ENCODE peak calls at places on chromosome 15, in seven cellular contexts. U, S, Q, E, O, P and X are unnamed samples.

GRCh38 chr15:63509933-63510547 is 5.6 kb downstream of the USP3 start:
- DNase-seq in U (no peak), S (no peak), Q (no peak), E (no peak), O (no peak), P (peak), X (no peak)

GRCh38 chr15:23690450-23690852 is 3.3 kb upstream of the NDN start:
- DNase-seq in U (peak), S (no peak), Q (no peak), E (peak), O (peak), P (peak), X (peak)

GRCh38 chr15:74889390-74889881 is 406 bp upstream of the MPI start:
- DNase-seq in U (peak), S (peak), Q (no peak), E (no peak), O (peak), P (peak), X (no peak)

GRCh38 chr15:98765610-98766009 is 117.3 kb downstream of the IGF1R start:
- DNase-seq in U (no peak), S (no peak), Q (no peak), E (no peak), O (no peak), P (no peak), X (no peak)

GRCh38 chr15:90344632-90345031 is 7.5 kb upstream of the ZNF774 start:
- DNase-seq in U (no peak), S (no peak), Q (no peak), E (no peak), O (no peak), P (no peak), X (no peak)

GRCh38 chr15:76863693-76864092 is 41.4 kb downstream of the SCAPER start:
- DNase-seq in U (no peak), S (no peak), Q (no peak), E (no peak), O (no peak), P (no peak), X (no peak)

GRCh38 chr15:101228313-101228712 is 23.5 kb downstream of the CHSY1 start:
- DNase-seq in U (no peak), S (no peak), Q (no peak), E (no peak), O (no peak), P (no peak), X (no peak)

GRCh38 chr15:101010781-101011180 is 91.6 kb downstream of the LRRK1 start:
- DNase-seq in U (no peak), S (no peak), Q (no peak), E (no peak), O (no peak), P (no peak), X (no peak)

GRCh38 chr15:31483053-31483923 is 156.7 kb downstream of the KLF13 start:
- DNase-seq in U (no peak), S (no peak), Q (no peak), E (peak), O (no peak), P (no peak), X (no peak)

GRCh38 chr15:63288342-63288741 is 10.9 kb downstream of the APH1B start:
- DNase-seq in U (no peak), S (no peak), Q (no peak), E (no peak), O (no peak), P (no peak), X (no peak)

GRCh38 chr15:22942306-22942855 is 37.8 kb downstream of the CYFIP1 start:
- DNase-seq in U (no peak), S (no peak), Q (no peak), E (no peak), O (no peak), P (no peak), X (no peak)

GRCh38 chr15:68352401-68353062 is 75.0 kb downstream of the FEM1B start:
- DNase-seq in U (peak), S (no peak), Q (no peak), E (peak), O (peak), P (peak), X (peak)

GRCh38 chr15:63999177-63999576 is 47.1 kb downstream of the DAPK2 start:
- DNase-seq in U (no peak), S (no peak), Q (no peak), E (peak), O (no peak), P (peak), X (no peak)

GRCh38 chr15:67969892-67970291 is 84.2 kb upstream of the PIAS1 start:
- DNase-seq in U (no peak), S (no peak), Q (no peak), E (no peak), O (no peak), P (no peak), X (no peak)

GRCh38 chr15:23472678-23473077 is 25.6 kb upstream of the GOLGA6L2 start:
- DNase-seq in U (no peak), S (no peak), Q (no peak), E (no peak), O (no peak), P (no peak), X (no peak)

GRCh38 chr15:83284563-83285283 is at the start of gene BNC1:
- DNase-seq in U (no peak), S (no peak), Q (no peak), E (no peak), O (peak), P (peak), X (no peak)

GRCh38 chr15:93035953-93036810 is 52.8 kb downstream of the RGMA start:
- DNase-seq in U (peak), S (peak), Q (no peak), E (peak), O (peak), P (no peak), X (peak)

GRCh38 chr15:25563571-25563970 is 124.7 kb upstream of the UBE3A start:
- DNase-seq in U (no peak), S (no peak), Q (no peak), E (no peak), O (no peak), P (no peak), X (no peak)

GRCh38 chr15:65981837-65982696 is 112.8 kb downstream of the RAB11A start:
- DNase-seq in U (no peak), S (peak), Q (peak), E (no peak), O (peak), P (no peak), X (no peak)